ENCODE peak calls at places on chromosome 18, in four cellular contexts. S is esophagus muscularis mucosa, Y is brain microvascular endothelial cell, H is fibroblast of the aortic adventitia. W is an unnamed sample.

GRCh38 chr18:8960740-8961657 is 141.5 kb upstream of the NDUFV2 start:
- DNase-seq in S (no peak), Y (peak; percentile 84), H (peak; percentile 77), W (no peak)

GRCh38 chr18:44733754-44734465 is 53.2 kb downstream of the SETBP1 start:
- DNase-seq in S (no peak), Y (peak; percentile 9), H (no peak), W (no peak)

GRCh38 chr18:59549797-59550516 is 147.3 kb downstream of the CCBE1 start:
- DNase-seq in S (no peak), Y (no peak), H (peak; percentile 64), W (no peak)

GRCh38 chr18:8882632-8883408 is 177.5 kb downstream of the MTCL1 start:
- DNase-seq in S (no peak), Y (no peak), H (no peak), W (no peak)

GRCh38 chr18:41753826-41754225 is 201.2 kb upstream of the PIK3C3 start:
- DNase-seq in S (no peak), Y (no peak), H (no peak), W (no peak)

GRCh38 chr18:7116001-7116831 is 1.4 kb downstream of the LAMA1 start:
- DNase-seq in S (no peak), Y (peak; percentile 22), H (peak; percentile 3), W (peak; percentile 56)

GRCh38 chr18:29406996-29407395 is 1230.1 kb upstream of the CDH2 start:
- DNase-seq in S (no peak), Y (no peak), H (no peak), W (no peak)

GRCh38 chr18:39796413-39796812 is 2158.6 kb upstream of the PIK3C3 start:
- DNase-seq in S (no peak), Y (no peak), H (no peak), W (no peak)

GRCh38 chr18:8657873-8658521 is 47.4 kb upstream of the MTCL1 start:
- DNase-seq in S (no peak), Y (no peak), H (peak; percentile 37), W (peak; percentile 83)

GRCh38 chr18:50190236-50190635 is 4.7 kb downstream of the MYO5B start:
- DNase-seq in S (no peak), Y (peak; percentile 2), H (no peak), W (no peak)

GRCh38 chr18:9091066-9091476 is 11.4 kb upstream of the NDUFV2 start:
- DNase-seq in S (no peak), Y (no peak), H (no peak), W (no peak)

GRCh38 chr18:48788378-48788777 is 162.4 kb downstream of the SMAD7 start:
- DNase-seq in S (no peak), Y (no peak), H (no peak), W (no peak)

GRCh38 chr18:75427603-75428002 is at the start of gene SMIM21:
- DNase-seq in S (no peak), Y (no peak), H (no peak), W (no peak)

GRCh38 chr18:13488281-13488929 is 238.0 kb downstream of the FAM210A start:
- DNase-seq in S (no peak), Y (no peak), H (no peak), W (no peak)

GRCh38 chr18:49845629-49846252 is 32.4 kb upstream of the ACAA2 start:
- DNase-seq in S (peak; percentile 77), Y (no peak), H (no peak), W (no peak)

GRCh38 chr18:77108001-77108692 is 24.4 kb downstream of the MBP start:
- DNase-seq in S (no peak), Y (peak; percentile 95), H (peak; percentile 95), W (peak; percentile 60)

GRCh38 chr18:25351773-25352628 is at the start of gene ZNF521:
- DNase-seq in S (no peak), Y (peak; percentile 77), H (peak; percentile 87), W (peak; percentile 94)

GRCh38 chr18:72128649-72129048 is 415.5 kb downstream of the CBLN2 start:
- DNase-seq in S (no peak), Y (no peak), H (no peak), W (no peak)

GRCh38 chr18:63216497-63216896 is 103.1 kb downstream of the BCL2 start:
- DNase-seq in S (no peak), Y (no peak), H (no peak), W (no peak)
- TF ChIP-seq CTCF in S (no peak), Y (no peak), H (no peak), W (no peak)

GRCh38 chr18:80154293-80154692 is 45.2 kb downstream of the ADNP2 start:
- DNase-seq in S (no peak), Y (no peak), H (peak; percentile 29), W (no peak)
- TF ChIP-seq CTCF in S (peak; percentile 42), Y (peak; percentile 66), H (peak; percentile 51), W (peak; percentile 52)

DNA sequence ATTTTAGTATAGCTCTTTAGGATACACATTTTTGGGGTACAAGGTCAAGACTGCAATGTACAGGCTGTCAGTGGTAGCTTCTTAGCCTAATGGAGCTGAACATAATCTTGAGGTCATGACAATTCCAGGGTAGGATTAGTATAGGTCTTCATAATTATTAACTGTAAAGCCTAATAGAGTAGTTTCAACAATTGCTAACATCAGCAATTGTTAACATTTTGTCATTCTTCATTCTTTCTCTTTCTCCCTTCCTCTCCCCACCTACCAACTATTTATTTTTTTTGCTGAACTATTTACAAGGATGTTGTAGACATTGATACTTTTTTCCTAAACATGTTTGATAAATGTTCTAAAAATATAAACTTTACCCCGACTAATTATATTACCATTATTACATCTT is 461.3 kb upstream of the DCC start:
- DNase-seq in S (no peak), Y (no peak), H (no peak), W (no peak)
- TF ChIP-seq CTCF in S (no peak), Y (no peak), H (no peak), W (no peak)

GRCh38 chr18:55577812-55578539 is 10.0 kb downstream of the TCF4 start:
- DNase-seq in S (no peak), Y (no peak), H (no peak), W (no peak)
- TF ChIP-seq CTCF in S (peak; percentile 6), Y (peak; percentile 31), H (no peak), W (peak; percentile 22)

GRCh38 chr18:57859314-57859713 is 56.2 kb upstream of the ATP8B1 start:
- DNase-seq in S (peak; percentile 75), Y (peak; percentile 18), H (no peak), W (no peak)
- TF ChIP-seq CTCF in S (peak; percentile 27), Y (peak; percentile 73), H (peak; percentile 41), W (peak; percentile 38)

GRCh38 chr18:58051765-58052460 is 7.9 kb downstream of the NEDD4L start:
- DNase-seq in S (no peak), Y (peak; percentile 21), H (peak; percentile 39), W (no peak)
- TF ChIP-seq CTCF in S (peak; percentile 24), Y (peak; percentile 18), H (peak; percentile 41), W (peak; percentile 64)

DNA sequence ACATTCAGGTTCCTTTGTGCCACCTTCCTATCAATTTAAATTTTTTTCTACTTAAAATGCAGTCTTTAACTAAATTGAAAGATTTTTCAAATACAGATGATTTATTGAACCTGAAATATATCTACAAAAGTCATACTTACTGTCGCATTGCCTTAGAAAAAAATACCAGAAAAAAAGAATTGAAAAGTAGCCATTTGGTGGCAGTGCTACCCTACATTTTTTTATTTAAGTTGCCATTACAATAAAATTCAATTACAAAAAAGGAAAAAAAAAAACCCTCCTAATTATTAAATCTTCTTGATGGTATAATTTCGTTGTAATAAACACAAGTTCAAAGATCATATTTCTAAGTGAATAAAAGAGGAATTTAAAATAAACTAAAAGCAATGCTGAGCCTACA is 43.4 kb downstream of the DSC3 start:
- DNase-seq in S (no peak), Y (no peak), H (no peak), W (no peak)
- TF ChIP-seq CTCF in S (no peak), Y (no peak), H (no peak), W (peak; percentile 53)

W was measured in osteocyte.